ENCODE peak calls at places on chromosomes 11 and 22, in six cellular contexts. L, E, O, R, F and Y are unnamed samples.

GRCh38 chr22:46573781-46574437 is 36.5 kb upstream of the CELSR1 start:
- DNase-seq in F (no peak), L (no peak), O (no peak), R (no peak), E (no peak), Y (no peak)

GRCh38 chr11:83721286-83721685 is 435.1 kb upstream of the CCDC90B start:
- DNase-seq in L (peak), E (no peak), O (no peak), F (no peak), R (no peak), Y (no peak)

GRCh38 chr11:77502501-77502900 is 28.6 kb upstream of the PAK1 start:
- DNase-seq in O (no peak), E (no peak), R (no peak), L (no peak), F (no peak), Y (no peak)

GRCh38 chr11:47143322-47143721 is 33.4 kb downstream of the ARFGAP2 start:
- DNase-seq in E (no peak), F (peak), L (peak), O (peak), R (peak), Y (peak)

GRCh38 chr22:47795477-47796127 is 1033.2 kb downstream of the TBC1D22A start:
- DNase-seq in L (no peak), E (no peak), O (peak), R (no peak), F (no peak), Y (no peak)

GRCh38 chr22:32281092-32281491 is 25.9 kb upstream of the SLC5A4 start:
- DNase-seq in F (peak), O (no peak), E (no peak), L (peak), R (no peak), Y (peak)

GRCh38 chr22:40462195-40462988 is 92.0 kb downstream of the SGSM3 start:
- DNase-seq in O (no peak), R (no peak), L (no peak), E (no peak), F (no peak), Y (no peak)

GRCh38 chr22:39301926-39302325 is 17.5 kb downstream of the RPL3 start:
- DNase-seq in R (no peak), O (no peak), L (no peak), F (no peak), E (no peak), Y (no peak)

GRCh38 chr22:35726398-35726797 is 8.7 kb downstream of the APOL5 start:
- DNase-seq in R (no peak), F (no peak), E (no peak), O (no peak), L (no peak), Y (no peak)

DNA sequence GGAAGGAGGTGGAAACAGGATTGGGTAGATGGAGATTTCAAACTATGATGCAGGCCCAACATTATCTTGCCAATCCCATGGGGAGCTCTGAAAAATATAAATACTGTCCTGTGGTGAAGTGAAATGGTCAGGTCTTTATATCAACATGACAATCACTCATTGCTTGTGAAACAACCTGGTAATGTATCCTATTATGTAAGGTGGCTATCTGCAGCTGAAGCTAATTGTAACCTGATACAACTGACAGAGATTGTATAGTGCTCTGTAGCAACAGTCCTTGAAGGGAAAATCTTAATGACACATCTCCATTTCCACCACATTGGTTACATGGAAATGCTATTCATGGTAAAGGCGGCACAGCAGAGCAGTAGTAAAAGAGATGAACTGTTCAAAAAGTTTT is 20.7 kb upstream of the CHORDC1 start:
- DNase-seq in F (no peak), E (no peak), R (no peak), L (no peak), O (no peak), Y (no peak)
- TF ChIP-seq CTCF in F (no peak), E (no peak), R (no peak), L (no peak), O (no peak), Y (no peak)

DNA sequence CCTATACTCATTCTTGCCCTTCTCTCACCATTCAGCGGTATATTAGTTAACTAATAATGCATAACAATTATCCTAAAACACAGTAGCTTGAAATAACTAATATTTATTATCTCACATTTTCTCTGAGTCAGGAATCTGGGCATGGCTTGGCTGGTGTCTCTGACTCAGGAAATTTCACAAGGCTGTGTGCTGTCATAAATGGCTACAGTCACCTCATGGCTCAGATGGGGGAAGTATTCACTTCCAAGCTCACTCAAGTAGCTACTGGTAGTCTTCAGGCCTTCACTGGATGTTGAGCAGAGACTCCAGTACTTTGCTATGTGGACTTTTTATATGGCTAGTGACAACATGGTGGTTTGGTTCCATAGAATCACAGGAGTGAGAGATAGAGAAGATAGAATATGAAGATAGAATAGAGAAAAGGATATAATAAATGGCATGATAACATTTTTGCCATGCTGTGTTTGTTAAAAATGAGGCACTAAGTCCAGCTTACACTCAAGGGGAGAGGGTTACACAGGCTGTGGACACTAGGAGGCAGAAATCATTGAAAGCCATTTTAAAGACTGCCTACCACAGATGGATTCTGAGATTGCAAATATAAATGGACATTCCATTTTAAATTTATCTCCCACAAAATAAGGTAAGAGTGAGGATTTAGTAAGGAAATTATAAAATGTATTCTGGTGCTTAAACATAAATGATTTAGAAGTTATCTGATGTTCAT is 997.8 kb upstream of the CHORDC1 start:
- DNase-seq in F (peak), E (no peak), O (no peak), R (peak), L (peak), Y (peak)
- TF ChIP-seq CTCF in F (no peak), E (no peak), O (no peak), R (no peak), L (no peak), Y (no peak)

GRCh38 chr11:124194696-124195418 is 11.7 kb downstream of the OR10D3 start:
- DNase-seq in O (no peak), F (peak), R (peak), L (peak), E (peak), Y (peak)
- TF ChIP-seq CTCF in O (peak), F (peak), R (peak), L (peak), E (peak), Y (peak)

DNA sequence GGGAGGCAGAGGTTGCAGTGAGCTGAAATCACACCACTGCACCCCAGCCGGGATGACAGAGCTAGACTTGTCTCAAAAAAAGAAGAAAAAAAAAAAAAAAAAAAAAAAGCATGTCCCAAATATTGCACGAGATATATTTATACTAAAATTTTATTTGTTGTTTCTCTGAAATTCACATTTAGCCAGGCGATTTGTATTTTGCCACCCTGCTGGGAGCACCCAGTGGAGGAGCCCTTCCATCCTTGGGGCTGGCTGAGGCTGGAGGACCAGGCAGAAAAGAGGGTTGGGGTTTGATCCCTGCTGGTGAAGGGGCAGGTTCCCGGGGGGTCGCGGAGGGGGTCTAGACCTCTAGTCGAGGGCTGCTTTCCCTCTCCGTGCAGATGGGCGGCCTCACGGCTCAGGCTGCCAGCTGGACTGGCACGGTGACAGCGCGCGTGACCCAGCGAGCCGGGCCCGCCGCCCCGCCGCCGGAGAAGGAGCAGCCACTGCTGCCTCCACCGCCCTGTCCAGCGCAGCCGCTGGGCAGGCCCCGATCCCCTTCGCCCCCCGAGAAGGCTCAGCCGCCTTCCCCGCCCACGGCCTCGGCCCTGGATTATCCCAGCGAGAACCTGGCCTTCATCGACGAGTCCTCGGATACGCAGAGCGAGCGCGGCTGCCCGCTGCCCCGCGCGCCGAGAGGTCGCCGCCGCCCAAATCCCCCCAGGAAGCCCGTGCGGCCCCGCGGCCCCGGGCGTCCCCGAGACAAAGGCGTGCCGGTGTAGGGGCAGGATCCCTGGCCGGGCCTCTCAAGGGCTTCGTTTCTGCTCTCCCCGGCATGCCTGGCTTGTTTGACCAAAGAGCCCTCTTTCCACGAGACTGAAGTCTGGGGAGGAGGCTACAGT is 952 bp upstream of the CATSPERZ start:
- DNase-seq in E (peak), O (peak), L (no peak), F (peak), R (peak), Y (peak)
- TF ChIP-seq CTCF in E (no peak), O (no peak), L (no peak), F (no peak), R (no peak), Y (no peak)

DNA sequence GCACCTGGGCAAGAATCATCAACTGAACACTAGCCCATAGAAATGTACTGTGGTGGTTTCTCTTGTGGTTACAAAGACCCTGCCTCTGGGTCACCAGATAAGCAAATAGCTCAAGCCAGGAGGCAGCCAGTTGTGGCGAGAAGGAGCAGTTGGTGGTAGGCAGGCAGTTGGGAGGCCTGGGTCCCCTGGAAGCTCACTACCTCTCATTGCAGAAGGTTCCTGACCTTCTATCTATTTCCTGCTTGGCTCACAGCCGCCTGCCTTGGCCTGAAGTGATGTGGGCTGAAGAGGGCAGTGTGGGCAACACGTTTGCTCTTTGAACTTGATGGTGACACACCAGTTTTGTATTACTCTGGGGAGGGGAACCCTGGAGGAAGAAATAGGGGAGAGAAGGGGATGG is 34.7 kb downstream of the NECTIN1 start:
- DNase-seq in L (no peak), R (no peak), O (no peak), E (no peak), F (no peak), Y (no peak)
- TF ChIP-seq CTCF in L (peak), R (no peak), O (no peak), E (no peak), F (no peak), Y (no peak)

GRCh38 chr11:44426119-44426518 is 116.2 kb upstream of the ALX4 start:
- DNase-seq in O (peak), L (no peak), R (no peak), F (no peak), E (no peak), Y (no peak)

GRCh38 chr11:44426958-44427357 is 117.0 kb upstream of the ALX4 start:
- DNase-seq in R (no peak), E (no peak), O (peak), L (no peak), F (no peak), Y (no peak)

GRCh38 chr11:44430140-44430539 is 120.2 kb upstream of the ALX4 start:
- DNase-seq in O (no peak), L (no peak), F (no peak), E (no peak), R (no peak), Y (no peak)

GRCh38 chr11:44424841-44425240 is 114.9 kb upstream of the ALX4 start:
- DNase-seq in O (no peak), R (no peak), E (no peak), F (no peak), L (no peak), Y (no peak)

GRCh38 chr11:44427432-44427831 is 117.5 kb upstream of the ALX4 start:
- DNase-seq in R (no peak), F (no peak), O (no peak), E (peak), L (no peak), Y (no peak)
- TF ChIP-seq CTCF in R (peak), F (no peak), O (no peak), E (peak), L (peak), Y (peak)

GRCh38 chr11:33259869-33260268 is 2.7 kb downstream of the HIPK3 start:
- DNase-seq in L (no peak), E (no peak), O (no peak), F (no peak), R (no peak), Y (no peak)

GRCh38 chr11:33256808-33257159 is 397 bp upstream of the HIPK3 start:
- DNase-seq in E (no peak), O (no peak), F (no peak), L (no peak), R (no peak), Y (no peak)

GRCh38 chr11:33257160-33257896 is at the start of gene HIPK3:
- DNase-seq in R (peak), L (no peak), O (peak), E (peak), F (peak), Y (peak)

GRCh38 chr11:33258631-33259184 is 1.5 kb downstream of the HIPK3 start:
- DNase-seq in L (no peak), O (no peak), F (peak), R (peak), E (no peak), Y (no peak)

DNA sequence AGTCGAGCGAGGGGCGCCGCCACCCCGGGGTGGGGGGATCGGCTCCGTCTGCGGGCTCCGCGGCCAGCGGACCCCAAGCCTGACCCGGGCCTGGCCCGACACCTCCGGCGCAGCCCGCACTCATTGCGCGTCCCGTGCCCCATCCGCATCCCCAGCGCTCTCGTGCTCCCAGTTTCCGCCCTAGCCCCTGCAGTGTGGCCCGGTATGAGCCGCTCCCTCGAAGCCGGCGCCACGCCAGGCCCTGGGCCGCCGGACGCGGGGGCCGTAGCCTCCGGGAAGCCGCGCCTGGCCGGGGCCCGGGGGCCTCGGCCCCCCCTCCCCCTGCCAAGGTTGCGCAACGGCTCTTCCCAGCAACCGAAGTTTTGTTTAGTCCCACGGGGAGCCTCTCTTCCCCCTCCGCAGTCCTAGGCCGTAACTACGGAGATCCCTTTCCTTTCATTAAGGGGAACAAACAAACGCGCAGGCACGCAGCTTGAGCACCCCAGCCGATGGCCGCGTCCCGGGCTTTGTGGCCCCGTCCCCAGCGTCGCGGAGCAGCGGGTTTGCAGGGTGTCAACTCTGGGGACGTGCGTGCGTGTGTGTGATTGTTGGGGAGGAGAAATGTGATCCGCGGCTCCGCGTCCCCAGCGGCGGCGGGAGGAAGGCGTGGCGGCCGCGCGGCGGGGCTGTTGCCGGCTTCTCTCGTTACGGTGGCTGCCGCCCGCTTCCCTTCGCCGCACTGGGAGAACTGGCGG is 883 bp downstream of the HIPK3 start:
- DNase-seq in F (peak), O (peak), E (peak), R (peak), L (no peak), Y (peak)
- TF ChIP-seq CTCF in F (peak), O (no peak), E (no peak), R (peak), L (no peak), Y (peak)